ENCODE peak calls at places on chromosome 6, in eight cellular contexts. One of them, this sample, is unnamed.

GRCh38 chr6:38152620-38153019 is 333.1 kb downstream of the ZFAND3 start:
- DNase-seq in cardiac fibroblast: no peak
- DNase-seq in NCI-H1092: no peak
- DNase-seq in GM06990: no peak
- DNase-seq in posterior cingulate gyrus: no peak
- DNase-seq in SW480: no peak
- DNase-seq in AG04449: no peak
- DNase-seq in stimulated activated CD4-positive, alpha-beta T cell treated with anti-CD3 and anti-CD28 coated beads, Interleukin-15, amount 100 ng/mL, for 1 hour: no peak
- DNase-seq in this sample: no peak

GRCh38 chr6:107392069-107392468 is 67.3 kb downstream of the PDSS2 start:
- DNase-seq in cardiac fibroblast: no peak
- DNase-seq in NCI-H1092: no peak
- DNase-seq in GM06990: no peak
- DNase-seq in posterior cingulate gyrus: no peak
- DNase-seq in SW480: no peak
- DNase-seq in AG04449: no peak
- DNase-seq in stimulated activated CD4-positive, alpha-beta T cell treated with anti-CD3 and anti-CD28 coated beads, Interleukin-15, amount 100 ng/mL, for 1 hour: no peak
- DNase-seq in this sample: no peak

GRCh38 chr6:57040011-57040410 is 6.5 kb upstream of the KIAA1586 start:
- DNase-seq in cardiac fibroblast: no peak
- DNase-seq in NCI-H1092: no peak
- DNase-seq in GM06990: no peak
- DNase-seq in posterior cingulate gyrus: no peak
- DNase-seq in SW480: no peak
- DNase-seq in AG04449: no peak
- DNase-seq in stimulated activated CD4-positive, alpha-beta T cell treated with anti-CD3 and anti-CD28 coated beads, Interleukin-15, amount 100 ng/mL, for 1 hour: no peak
- DNase-seq in this sample: peak; percentile 35

GRCh38 chr6:34065470-34066283 is 80.2 kb downstream of the GRM4 start:
- DNase-seq in cardiac fibroblast: peak; percentile 7
- DNase-seq in NCI-H1092: peak; percentile 4
- DNase-seq in GM06990: no peak
- DNase-seq in posterior cingulate gyrus: peak; percentile 91
- DNase-seq in SW480: no peak
- DNase-seq in AG04449: no peak
- DNase-seq in stimulated activated CD4-positive, alpha-beta T cell treated with anti-CD3 and anti-CD28 coated beads, Interleukin-15, amount 100 ng/mL, for 1 hour: no peak
- DNase-seq in this sample: no peak

GRCh38 chr6:104574135-104574750 is 285.5 kb downstream of the HACE1 start:
- DNase-seq in cardiac fibroblast: no peak
- DNase-seq in NCI-H1092: no peak
- DNase-seq in GM06990: no peak
- DNase-seq in posterior cingulate gyrus: no peak
- DNase-seq in SW480: no peak
- DNase-seq in AG04449: no peak
- DNase-seq in stimulated activated CD4-positive, alpha-beta T cell treated with anti-CD3 and anti-CD28 coated beads, Interleukin-15, amount 100 ng/mL, for 1 hour: no peak
- DNase-seq in this sample: no peak

GRCh38 chr6:35089935-35090505 is 51.1 kb downstream of the TCP11 start:
- DNase-seq in cardiac fibroblast: peak; percentile 76
- DNase-seq in NCI-H1092: no peak
- DNase-seq in GM06990: no peak
- DNase-seq in posterior cingulate gyrus: peak; percentile 59
- DNase-seq in SW480: no peak
- DNase-seq in AG04449: peak; percentile 71
- DNase-seq in stimulated activated CD4-positive, alpha-beta T cell treated with anti-CD3 and anti-CD28 coated beads, Interleukin-15, amount 100 ng/mL, for 1 hour: no peak
- DNase-seq in this sample: no peak

GRCh38 chr6:113875470-113875869 is 18.3 kb downstream of the MARCKS start:
- DNase-seq in cardiac fibroblast: peak; percentile 31
- DNase-seq in NCI-H1092: no peak
- DNase-seq in GM06990: no peak
- DNase-seq in posterior cingulate gyrus: no peak
- DNase-seq in SW480: peak; percentile 0
- DNase-seq in AG04449: no peak
- DNase-seq in stimulated activated CD4-positive, alpha-beta T cell treated with anti-CD3 and anti-CD28 coated beads, Interleukin-15, amount 100 ng/mL, for 1 hour: no peak
- DNase-seq in this sample: peak; percentile 9

GRCh38 chr6:100446922-100447899 is 17.5 kb downstream of the SIM1 start:
- DNase-seq in cardiac fibroblast: peak; percentile 24
- DNase-seq in NCI-H1092: no peak
- DNase-seq in GM06990: no peak
- DNase-seq in posterior cingulate gyrus: peak; percentile 72
- DNase-seq in SW480: no peak
- DNase-seq in AG04449: no peak
- DNase-seq in stimulated activated CD4-positive, alpha-beta T cell treated with anti-CD3 and anti-CD28 coated beads, Interleukin-15, amount 100 ng/mL, for 1 hour: no peak
- DNase-seq in this sample: no peak

GRCh38 chr6:125888989-125889656 is 67.4 kb upstream of the HINT3 start:
- DNase-seq in cardiac fibroblast: peak; percentile 62
- DNase-seq in NCI-H1092: no peak
- DNase-seq in GM06990: no peak
- DNase-seq in posterior cingulate gyrus: no peak
- DNase-seq in SW480: no peak
- DNase-seq in AG04449: no peak
- DNase-seq in stimulated activated CD4-positive, alpha-beta T cell treated with anti-CD3 and anti-CD28 coated beads, Interleukin-15, amount 100 ng/mL, for 1 hour: no peak
- DNase-seq in this sample: peak; percentile 55

GRCh38 chr6:43800746-43801488 is 30.9 kb downstream of the VEGFA start:
- DNase-seq in cardiac fibroblast: no peak
- DNase-seq in NCI-H1092: no peak
- DNase-seq in GM06990: no peak
- DNase-seq in posterior cingulate gyrus: no peak
- DNase-seq in SW480: no peak
- DNase-seq in AG04449: no peak
- DNase-seq in stimulated activated CD4-positive, alpha-beta T cell treated with anti-CD3 and anti-CD28 coated beads, Interleukin-15, amount 100 ng/mL, for 1 hour: no peak
- DNase-seq in this sample: peak; percentile 46

GRCh38 chr6:44487611-44488010 is 100.1 kb downstream of the CDC5L start:
- DNase-seq in cardiac fibroblast: no peak
- DNase-seq in NCI-H1092: no peak
- DNase-seq in GM06990: no peak
- DNase-seq in posterior cingulate gyrus: no peak
- DNase-seq in SW480: no peak
- DNase-seq in AG04449: no peak
- DNase-seq in stimulated activated CD4-positive, alpha-beta T cell treated with anti-CD3 and anti-CD28 coated beads, Interleukin-15, amount 100 ng/mL, for 1 hour: no peak
- DNase-seq in this sample: no peak

GRCh38 chr6:48962041-48962440 is 501.0 kb downstream of the MMUT start:
- DNase-seq in cardiac fibroblast: no peak
- DNase-seq in NCI-H1092: no peak
- DNase-seq in GM06990: no peak
- DNase-seq in posterior cingulate gyrus: no peak
- DNase-seq in SW480: no peak
- DNase-seq in AG04449: no peak
- DNase-seq in stimulated activated CD4-positive, alpha-beta T cell treated with anti-CD3 and anti-CD28 coated beads, Interleukin-15, amount 100 ng/mL, for 1 hour: no peak
- DNase-seq in this sample: no peak

GRCh38 chr6:129853996-129854711 is 7.0 kb downstream of the TMEM244 start:
- DNase-seq in cardiac fibroblast: no peak
- DNase-seq in NCI-H1092: no peak
- DNase-seq in GM06990: no peak
- DNase-seq in posterior cingulate gyrus: no peak
- DNase-seq in SW480: no peak
- DNase-seq in AG04449: no peak
- DNase-seq in stimulated activated CD4-positive, alpha-beta T cell treated with anti-CD3 and anti-CD28 coated beads, Interleukin-15, amount 100 ng/mL, for 1 hour: no peak
- DNase-seq in this sample: peak; percentile 63

GRCh38 chr6:20366082-20366834 is 35.4 kb upstream of the E2F3 start:
- DNase-seq in cardiac fibroblast: no peak
- DNase-seq in NCI-H1092: no peak
- DNase-seq in GM06990: no peak
- DNase-seq in posterior cingulate gyrus: no peak
- DNase-seq in SW480: no peak
- DNase-seq in AG04449: no peak
- DNase-seq in stimulated activated CD4-positive, alpha-beta T cell treated with anti-CD3 and anti-CD28 coated beads, Interleukin-15, amount 100 ng/mL, for 1 hour: peak; percentile 11
- DNase-seq in this sample: no peak

GRCh38 chr6:165581678-165582077 is 81.4 kb downstream of the PDE10A start:
- DNase-seq in cardiac fibroblast: no peak
- DNase-seq in NCI-H1092: no peak
- DNase-seq in GM06990: no peak
- DNase-seq in posterior cingulate gyrus: no peak
- DNase-seq in SW480: no peak
- DNase-seq in AG04449: no peak
- DNase-seq in stimulated activated CD4-positive, alpha-beta T cell treated with anti-CD3 and anti-CD28 coated beads, Interleukin-15, amount 100 ng/mL, for 1 hour: no peak
- DNase-seq in this sample: no peak

GRCh38 chr6:32700391-32701040 is 34.1 kb upstream of the HLA-DQB1 start:
- DNase-seq in cardiac fibroblast: peak; percentile 76
- DNase-seq in NCI-H1092: no peak
- DNase-seq in GM06990: no peak
- DNase-seq in posterior cingulate gyrus: no peak
- DNase-seq in SW480: peak; percentile 58
- DNase-seq in AG04449: no peak
- DNase-seq in stimulated activated CD4-positive, alpha-beta T cell treated with anti-CD3 and anti-CD28 coated beads, Interleukin-15, amount 100 ng/mL, for 1 hour: no peak
- DNase-seq in this sample: peak; percentile 78

GRCh38 chr6:8193541-8193940 is 91.2 kb upstream of the EEF1E1 start:
- DNase-seq in cardiac fibroblast: no peak
- DNase-seq in NCI-H1092: no peak
- DNase-seq in GM06990: no peak
- DNase-seq in posterior cingulate gyrus: no peak
- DNase-seq in SW480: peak; percentile 11
- DNase-seq in AG04449: no peak
- DNase-seq in stimulated activated CD4-positive, alpha-beta T cell treated with anti-CD3 and anti-CD28 coated beads, Interleukin-15, amount 100 ng/mL, for 1 hour: no peak
- DNase-seq in this sample: no peak

GRCh38 chr6:105072799-105073199 is 107.0 kb downstream of the POPDC3 start:
- DNase-seq in cardiac fibroblast: no peak
- DNase-seq in NCI-H1092: no peak
- DNase-seq in GM06990: no peak
- DNase-seq in posterior cingulate gyrus: no peak
- DNase-seq in SW480: no peak
- DNase-seq in AG04449: no peak
- DNase-seq in stimulated activated CD4-positive, alpha-beta T cell treated with anti-CD3 and anti-CD28 coated beads, Interleukin-15, amount 100 ng/mL, for 1 hour: no peak
- DNase-seq in this sample: no peak

GRCh38 chr6:30325873-30326445 is 768 bp upstream of the TRIM39 start:
- DNase-seq in cardiac fibroblast: no peak
- DNase-seq in NCI-H1092: no peak
- DNase-seq in GM06990: peak; percentile 84
- DNase-seq in posterior cingulate gyrus: no peak
- DNase-seq in SW480: peak; percentile 77
- DNase-seq in AG04449: no peak
- DNase-seq in stimulated activated CD4-positive, alpha-beta T cell treated with anti-CD3 and anti-CD28 coated beads, Interleukin-15, amount 100 ng/mL, for 1 hour: peak; percentile 57
- DNase-seq in this sample: peak; percentile 90

GRCh38 chr6:81756690-81757089 is 4.2 kb upstream of the TENT5A start:
- DNase-seq in cardiac fibroblast: no peak
- DNase-seq in NCI-H1092: no peak
- DNase-seq in GM06990: no peak
- DNase-seq in posterior cingulate gyrus: no peak
- DNase-seq in SW480: no peak
- DNase-seq in AG04449: no peak
- DNase-seq in stimulated activated CD4-positive, alpha-beta T cell treated with anti-CD3 and anti-CD28 coated beads, Interleukin-15, amount 100 ng/mL, for 1 hour: no peak
- DNase-seq in this sample: peak; percentile 7

GRCh38 chr6:16760536-16761468 is at the start of gene ATXN1:
- DNase-seq in cardiac fibroblast: peak; percentile 78
- DNase-seq in NCI-H1092: no peak
- DNase-seq in GM06990: no peak
- DNase-seq in posterior cingulate gyrus: peak; percentile 58
- DNase-seq in SW480: peak; percentile 46
- DNase-seq in AG04449: no peak
- DNase-seq in stimulated activated CD4-positive, alpha-beta T cell treated with anti-CD3 and anti-CD28 coated beads, Interleukin-15, amount 100 ng/mL, for 1 hour: no peak
- DNase-seq in this sample: peak; percentile 86